ENCODE peak calls at places on chromosomes 3 and 15, in five cellular contexts. One of them, this sample, is unnamed.

GRCh38 chr15:77550275-77551251 is 82.1 kb downstream of the LINGO1 start:
- DNase-seq in neural progenitor cell: no peak
- DNase-seq in PC-3: no peak
- DNase-seq in HCT116: no peak
- DNase-seq in MM.1S: no peak
- DNase-seq in this sample: no peak

GRCh38 chr3:124615896-124616543 is 114.2 kb upstream of the UMPS start:
- DNase-seq in neural progenitor cell: no peak
- DNase-seq in PC-3: no peak
- DNase-seq in HCT116: no peak
- DNase-seq in MM.1S: peak
- DNase-seq in this sample: no peak

GRCh38 chr15:85771276-85771675 is 23.4 kb downstream of the KLHL25 start:
- DNase-seq in neural progenitor cell: no peak
- DNase-seq in PC-3: no peak
- DNase-seq in HCT116: no peak
- DNase-seq in MM.1S: no peak
- DNase-seq in this sample: no peak

GRCh38 chr15:60396964-60397771 is 618 bp downstream of the ANXA2 start:
- DNase-seq in neural progenitor cell: peak
- DNase-seq in PC-3: peak
- DNase-seq in HCT116: no peak
- DNase-seq in MM.1S: peak
- DNase-seq in this sample: peak

GRCh38 chr15:50890751-50891150 is 17.7 kb upstream of the AP4E1 start:
- DNase-seq in neural progenitor cell: no peak
- DNase-seq in PC-3: peak
- DNase-seq in HCT116: no peak
- DNase-seq in MM.1S: no peak
- DNase-seq in this sample: peak

GRCh38 chr3:101091489-101091888 is 98.3 kb upstream of the ABI3BP start:
- DNase-seq in neural progenitor cell: no peak
- DNase-seq in PC-3: peak
- DNase-seq in HCT116: peak
- DNase-seq in MM.1S: no peak
- DNase-seq in this sample: peak

GRCh38 chr3:151909720-151910405 is 36.4 kb downstream of the SUCNR1 start:
- DNase-seq in neural progenitor cell: no peak
- DNase-seq in PC-3: peak
- DNase-seq in HCT116: no peak
- DNase-seq in MM.1S: no peak
- DNase-seq in this sample: peak

GRCh38 chr15:98649621-98649995 is 1.3 kb downstream of the IGF1R start:
- DNase-seq in neural progenitor cell: peak
- DNase-seq in PC-3: no peak
- DNase-seq in HCT116: no peak
- DNase-seq in MM.1S: peak
- DNase-seq in this sample: peak

GRCh38 chr3:45771831-45772230 is 24.5 kb downstream of the SLC6A20 start:
- DNase-seq in neural progenitor cell: no peak
- DNase-seq in PC-3: no peak
- DNase-seq in HCT116: no peak
- DNase-seq in MM.1S: no peak
- DNase-seq in this sample: no peak

GRCh38 chr15:99361541-99362185 is 110.4 kb downstream of the LRRC28 start:
- DNase-seq in neural progenitor cell: peak
- DNase-seq in PC-3: peak
- DNase-seq in HCT116: no peak
- DNase-seq in MM.1S: no peak
- DNase-seq in this sample: peak

GRCh38 chr3:51622402-51622801 is 48.6 kb upstream of the TEX264 start:
- DNase-seq in neural progenitor cell: no peak
- DNase-seq in PC-3: no peak
- DNase-seq in HCT116: no peak
- DNase-seq in MM.1S: no peak
- DNase-seq in this sample: peak

GRCh38 chr3:141530133-141530768 is 43.4 kb downstream of the RASA2 start:
- DNase-seq in neural progenitor cell: no peak
- DNase-seq in PC-3: peak
- DNase-seq in HCT116: no peak
- DNase-seq in MM.1S: no peak
- DNase-seq in this sample: peak

GRCh38 chr3:16294854-16295253 is 29.8 kb downstream of the OXNAD1 start:
- DNase-seq in neural progenitor cell: no peak
- DNase-seq in PC-3: no peak
- DNase-seq in HCT116: no peak
- DNase-seq in MM.1S: no peak
- DNase-seq in this sample: no peak

GRCh38 chr3:171824076-171824475 is 13.8 kb upstream of the PLD1 start:
- DNase-seq in neural progenitor cell: no peak
- DNase-seq in PC-3: no peak
- DNase-seq in HCT116: no peak
- DNase-seq in MM.1S: no peak
- DNase-seq in this sample: no peak

GRCh38 chr3:40321818-40322217 is 12.3 kb downstream of the EIF1B start:
- DNase-seq in neural progenitor cell: no peak
- DNase-seq in PC-3: no peak
- DNase-seq in HCT116: no peak
- DNase-seq in MM.1S: no peak
- DNase-seq in this sample: no peak

GRCh38 chr3:49238274-49239127 is 38.5 kb downstream of the C3orf62 start:
- DNase-seq in neural progenitor cell: no peak
- DNase-seq in PC-3: peak
- DNase-seq in HCT116: no peak
- DNase-seq in MM.1S: no peak
- DNase-seq in this sample: peak

GRCh38 chr15:70528270-70528706 is 235.1 kb downstream of the UACA start:
- DNase-seq in neural progenitor cell: no peak
- DNase-seq in PC-3: no peak
- DNase-seq in HCT116: peak
- DNase-seq in MM.1S: peak
- DNase-seq in this sample: peak

GRCh38 chr3:43294975-43295374 is 8.6 kb downstream of the SNRK start:
- DNase-seq in neural progenitor cell: no peak
- DNase-seq in PC-3: no peak
- DNase-seq in HCT116: no peak
- DNase-seq in MM.1S: no peak
- DNase-seq in this sample: no peak

GRCh38 chr3:147408180-147409105 is 722 bp upstream of the ZIC1 start:
- DNase-seq in neural progenitor cell: peak
- DNase-seq in PC-3: no peak
- DNase-seq in HCT116: no peak
- DNase-seq in MM.1S: no peak
- DNase-seq in this sample: peak

GRCh38 chr3:40973141-40973540 is 226.2 kb upstream of the CTNNB1 start:
- DNase-seq in neural progenitor cell: no peak
- DNase-seq in PC-3: no peak
- DNase-seq in HCT116: no peak
- DNase-seq in MM.1S: no peak
- DNase-seq in this sample: no peak

GRCh38 chr15:92565351-92566125 is 90.0 kb downstream of the FAM174B start:
- DNase-seq in neural progenitor cell: no peak
- DNase-seq in PC-3: no peak
- DNase-seq in HCT116: no peak
- DNase-seq in MM.1S: no peak
- DNase-seq in this sample: no peak

GRCh38 chr15:62665449-62665848 is 377.1 kb upstream of the TPM1 start:
- DNase-seq in neural progenitor cell: no peak
- DNase-seq in PC-3: no peak
- DNase-seq in HCT116: no peak
- DNase-seq in MM.1S: no peak
- DNase-seq in this sample: no peak

GRCh38 chr3:186044973-186045372 is 63.9 kb downstream of the ETV5 start:
- DNase-seq in neural progenitor cell: peak
- DNase-seq in PC-3: no peak
- DNase-seq in HCT116: no peak
- DNase-seq in MM.1S: no peak
- DNase-seq in this sample: no peak

GRCh38 chr3:184336484-184337230 is 743 bp upstream of the FAM131A start:
- DNase-seq in neural progenitor cell: peak
- DNase-seq in PC-3: peak
- DNase-seq in HCT116: no peak
- DNase-seq in MM.1S: no peak
- DNase-seq in this sample: peak

GRCh38 chr3:150757364-150757763 is 5.6 kb downstream of the SIAH2 start:
- DNase-seq in neural progenitor cell: no peak
- DNase-seq in PC-3: no peak
- DNase-seq in HCT116: no peak
- DNase-seq in MM.1S: no peak
- DNase-seq in this sample: no peak

GRCh38 chr3:186180151-186180550 is 71.3 kb upstream of the ETV5 start:
- DNase-seq in neural progenitor cell: no peak
- DNase-seq in PC-3: no peak
- DNase-seq in HCT116: no peak
- DNase-seq in MM.1S: no peak
- DNase-seq in this sample: no peak

GRCh38 chr3:24336101-24336500 is 158.5 kb downstream of the THRB start:
- DNase-seq in neural progenitor cell: no peak
- DNase-seq in PC-3: no peak
- DNase-seq in HCT116: no peak
- DNase-seq in MM.1S: no peak
- DNase-seq in this sample: no peak

GRCh38 chr3:129793947-129794318 is 99.6 kb downstream of the TMCC1 start:
- DNase-seq in neural progenitor cell: peak
- DNase-seq in PC-3: no peak
- DNase-seq in HCT116: no peak
- DNase-seq in MM.1S: no peak
- DNase-seq in this sample: peak

GRCh38 chr15:55241895-55242294 is 45.2 kb upstream of the RSL24D1 start:
- DNase-seq in neural progenitor cell: no peak
- DNase-seq in PC-3: no peak
- DNase-seq in HCT116: no peak
- DNase-seq in MM.1S: no peak
- DNase-seq in this sample: peak

GRCh38 chr3:117399311-117400068 is 689.9 kb downstream of the TUSC7 start:
- DNase-seq in neural progenitor cell: peak
- DNase-seq in PC-3: no peak
- DNase-seq in HCT116: no peak
- DNase-seq in MM.1S: no peak
- DNase-seq in this sample: peak

GRCh38 chr3:8239718-8240698 is 261.6 kb upstream of the LMCD1 start:
- DNase-seq in neural progenitor cell: peak
- DNase-seq in PC-3: peak
- DNase-seq in HCT116: peak
- DNase-seq in MM.1S: peak
- DNase-seq in this sample: peak

GRCh38 chr15:89368566-89369223 is 34.1 kb upstream of the POLG start:
- DNase-seq in neural progenitor cell: peak
- DNase-seq in PC-3: no peak
- DNase-seq in HCT116: no peak
- DNase-seq in MM.1S: no peak
- DNase-seq in this sample: no peak
- TF ChIP-seq EZH2 in neural progenitor cell: peak
- TF ChIP-seq EZH2 in PC-3: no peak
- TF ChIP-seq EZH2 in HCT116: no peak
- TF ChIP-seq EZH2 in MM.1S: no peak
- TF ChIP-seq EZH2 in this sample: peak

GRCh38 chr3:119945286-119945685 is 149.0 kb downstream of the GSK3B start:
- DNase-seq in neural progenitor cell: no peak
- DNase-seq in PC-3: no peak
- DNase-seq in HCT116: no peak
- DNase-seq in MM.1S: no peak
- DNase-seq in this sample: no peak
- TF ChIP-seq EZH2phosphoT487 in neural progenitor cell: no peak
- TF ChIP-seq EZH2phosphoT487 in PC-3: no peak
- TF ChIP-seq EZH2phosphoT487 in HCT116: no peak
- TF ChIP-seq EZH2phosphoT487 in MM.1S: no peak
- TF ChIP-seq EZH2phosphoT487 in this sample: no peak

GRCh38 chr3:58041826-58042324 is 33.7 kb downstream of the FLNB start:
- DNase-seq in neural progenitor cell: peak
- DNase-seq in PC-3: peak
- DNase-seq in HCT116: no peak
- DNase-seq in MM.1S: peak
- DNase-seq in this sample: peak

GRCh38 chr3:58038675-58039302 is 30.6 kb downstream of the FLNB start:
- DNase-seq in neural progenitor cell: no peak
- DNase-seq in PC-3: peak
- DNase-seq in HCT116: no peak
- DNase-seq in MM.1S: no peak
- DNase-seq in this sample: peak

GRCh38 chr3:58039609-58040008 is 31.4 kb downstream of the FLNB start:
- DNase-seq in neural progenitor cell: no peak
- DNase-seq in PC-3: no peak
- DNase-seq in HCT116: no peak
- DNase-seq in MM.1S: no peak
- DNase-seq in this sample: no peak

GRCh38 chr3:58042947-58043707 is 34.9 kb downstream of the FLNB start:
- DNase-seq in neural progenitor cell: no peak
- DNase-seq in PC-3: no peak
- DNase-seq in HCT116: no peak
- DNase-seq in MM.1S: no peak
- DNase-seq in this sample: no peak

GRCh38 chr3:58041182-58041825 is 33.1 kb downstream of the FLNB start:
- DNase-seq in neural progenitor cell: no peak
- DNase-seq in PC-3: peak
- DNase-seq in HCT116: no peak
- DNase-seq in MM.1S: no peak
- DNase-seq in this sample: no peak
- H3K9ac ChIP-seq in neural progenitor cell: no peak
- H3K9ac ChIP-seq in PC-3: no peak
- H3K9ac ChIP-seq in HCT116: no peak
- H3K9ac ChIP-seq in MM.1S: no peak
- H3K9ac ChIP-seq in this sample: no peak

DNA sequence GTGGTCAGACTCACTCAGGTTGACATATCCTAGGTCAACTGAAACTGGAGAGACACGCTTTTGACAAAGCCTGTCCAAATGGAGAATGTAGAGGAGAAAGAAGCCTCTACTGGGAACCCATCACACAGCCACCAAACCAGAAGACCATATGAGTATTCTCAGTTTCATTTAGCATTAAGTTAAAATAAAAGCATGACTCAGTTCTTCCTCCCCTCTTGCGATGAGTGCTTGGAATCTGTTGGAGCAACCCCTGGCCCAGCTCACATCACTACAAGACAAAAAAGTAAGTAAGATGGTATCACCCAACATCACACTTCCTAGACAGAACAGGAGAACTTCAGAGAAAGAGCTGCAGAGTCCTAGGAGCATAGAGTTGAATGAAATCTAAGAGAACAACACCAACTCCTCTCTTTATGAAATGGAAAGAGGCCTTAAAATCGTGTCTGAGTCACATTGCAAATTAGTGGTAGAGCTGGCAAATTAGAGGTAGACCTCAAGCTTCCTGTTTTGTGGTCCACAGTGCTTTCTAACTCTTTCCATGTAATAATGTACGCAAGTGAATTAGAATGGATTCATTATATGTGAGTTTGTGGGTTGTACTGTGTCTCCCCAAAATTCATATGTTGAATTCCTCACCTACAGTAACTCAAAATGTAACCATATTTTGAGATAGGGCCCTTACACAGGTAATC is 51.2 kb downstream of the FGF12 start:
- DNase-seq in neural progenitor cell: no peak
- DNase-seq in PC-3: no peak
- DNase-seq in HCT116: no peak
- DNase-seq in MM.1S: no peak
- DNase-seq in this sample: no peak
- TF ChIP-seq EZH2 in neural progenitor cell: no peak
- TF ChIP-seq EZH2 in PC-3: no peak
- TF ChIP-seq EZH2 in HCT116: no peak
- TF ChIP-seq EZH2 in MM.1S: no peak
- TF ChIP-seq EZH2 in this sample: no peak